ENCODE peak calls at places on chromosomes 6 and 20, in six cellular contexts. One of them, this sample, is unnamed.

GRCh38 chr6:79713701-79714322 is 82.7 kb downstream of the SH3BGRL2 start:
- DNase-seq in SK-N-SH: peak
- DNase-seq in GM12878: no peak
- DNase-seq in H1: no peak
- DNase-seq in HCT116: peak
- DNase-seq in HepG2: peak
- DNase-seq in this sample: peak

GRCh38 chr6:36028887-36029324 is 1.3 kb downstream of the MAPK14 start:
- DNase-seq in SK-N-SH: peak
- DNase-seq in GM12878: no peak
- DNase-seq in H1: no peak
- DNase-seq in HCT116: no peak
- DNase-seq in HepG2: peak
- DNase-seq in this sample: no peak

GRCh38 chr6:18266524-18266908 is 2.2 kb upstream of the DEK start:
- DNase-seq in SK-N-SH: no peak
- DNase-seq in GM12878: no peak
- DNase-seq in H1: no peak
- DNase-seq in HCT116: no peak
- DNase-seq in HepG2: no peak
- DNase-seq in this sample: no peak

GRCh38 chr6:162055365-162055764 is 672.2 kb downstream of the PRKN start:
- DNase-seq in SK-N-SH: no peak
- DNase-seq in GM12878: no peak
- DNase-seq in H1: no peak
- DNase-seq in HCT116: no peak
- DNase-seq in HepG2: no peak
- DNase-seq in this sample: no peak

GRCh38 chr20:20064303-20064702 is 12.0 kb downstream of the CFAP61 start:
- DNase-seq in SK-N-SH: no peak
- DNase-seq in GM12878: no peak
- DNase-seq in H1: no peak
- DNase-seq in HCT116: no peak
- DNase-seq in HepG2: peak
- DNase-seq in this sample: no peak

GRCh38 chr6:117444600-117444999 is 18.9 kb upstream of the ROS1 start:
- DNase-seq in SK-N-SH: no peak
- DNase-seq in GM12878: no peak
- DNase-seq in H1: no peak
- DNase-seq in HCT116: no peak
- DNase-seq in HepG2: no peak
- DNase-seq in this sample: no peak

GRCh38 chr6:26493258-26493657 is 6.8 kb upstream of the BTN1A1 start:
- DNase-seq in SK-N-SH: no peak
- DNase-seq in GM12878: no peak
- DNase-seq in H1: no peak
- DNase-seq in HCT116: no peak
- DNase-seq in HepG2: peak
- DNase-seq in this sample: no peak

GRCh38 chr6:7671581-7671980 is 54.3 kb upstream of the BMP6 start:
- DNase-seq in SK-N-SH: no peak
- DNase-seq in GM12878: no peak
- DNase-seq in H1: no peak
- DNase-seq in HCT116: no peak
- DNase-seq in HepG2: no peak
- DNase-seq in this sample: no peak

GRCh38 chr6:167827062-167827587 is 414 bp downstream of the AFDN start:
- DNase-seq in SK-N-SH: peak
- DNase-seq in GM12878: no peak
- DNase-seq in H1: no peak
- DNase-seq in HCT116: no peak
- DNase-seq in HepG2: no peak
- DNase-seq in this sample: no peak

GRCh38 chr6:77092971-77093370 is 370.3 kb downstream of the HTR1B start:
- DNase-seq in SK-N-SH: no peak
- DNase-seq in GM12878: no peak
- DNase-seq in H1: no peak
- DNase-seq in HCT116: no peak
- DNase-seq in HepG2: no peak
- DNase-seq in this sample: no peak

GRCh38 chr6:149128489-149129145 is 188.9 kb upstream of the TAB2 start:
- DNase-seq in SK-N-SH: no peak
- DNase-seq in GM12878: no peak
- DNase-seq in H1: no peak
- DNase-seq in HCT116: no peak
- DNase-seq in HepG2: no peak
- DNase-seq in this sample: no peak

GRCh38 chr20:24816431-24816830 is 132.6 kb upstream of the CST7 start:
- DNase-seq in SK-N-SH: no peak
- DNase-seq in GM12878: no peak
- DNase-seq in H1: no peak
- DNase-seq in HCT116: no peak
- DNase-seq in HepG2: no peak
- DNase-seq in this sample: no peak

GRCh38 chr6:4426916-4427315 is 291.5 kb upstream of the ECI2 start:
- DNase-seq in SK-N-SH: no peak
- DNase-seq in GM12878: no peak
- DNase-seq in H1: no peak
- DNase-seq in HCT116: no peak
- DNase-seq in HepG2: no peak
- DNase-seq in this sample: no peak

GRCh38 chr6:137846772-137847313 is 20.2 kb upstream of the TNFAIP3 start:
- DNase-seq in SK-N-SH: no peak
- DNase-seq in GM12878: no peak
- DNase-seq in H1: no peak
- DNase-seq in HCT116: no peak
- DNase-seq in HepG2: no peak
- DNase-seq in this sample: no peak

GRCh38 chr20:37165031-37165430 is 14.1 kb upstream of the RPN2 start:
- DNase-seq in SK-N-SH: no peak
- DNase-seq in GM12878: no peak
- DNase-seq in H1: no peak
- DNase-seq in HCT116: no peak
- DNase-seq in HepG2: no peak
- DNase-seq in this sample: no peak

GRCh38 chr6:37204014-37204751 is 34.2 kb downstream of the PIM1 start:
- DNase-seq in SK-N-SH: no peak
- DNase-seq in GM12878: no peak
- DNase-seq in H1: no peak
- DNase-seq in HCT116: no peak
- DNase-seq in HepG2: peak
- DNase-seq in this sample: no peak

GRCh38 chr20:17568972-17569471 is 853 bp upstream of the DSTN start:
- DNase-seq in SK-N-SH: peak
- DNase-seq in GM12878: no peak
- DNase-seq in H1: peak
- DNase-seq in HCT116: peak
- DNase-seq in HepG2: peak
- DNase-seq in this sample: peak

GRCh38 chr6:36493859-36494258 is 51.1 kb downstream of the KCTD20 start:
- DNase-seq in SK-N-SH: no peak
- DNase-seq in GM12878: no peak
- DNase-seq in H1: no peak
- DNase-seq in HCT116: no peak
- DNase-seq in HepG2: peak
- DNase-seq in this sample: no peak

GRCh38 chr6:47722178-47722577 is 23.8 kb downstream of the ADGRF4 start:
- DNase-seq in SK-N-SH: no peak
- DNase-seq in GM12878: peak
- DNase-seq in H1: no peak
- DNase-seq in HCT116: no peak
- DNase-seq in HepG2: no peak
- DNase-seq in this sample: no peak

GRCh38 chr6:63565727-63566625 is 6.3 kb upstream of the LOC128125822 start:
- DNase-seq in SK-N-SH: no peak
- DNase-seq in GM12878: no peak
- DNase-seq in H1: no peak
- DNase-seq in HCT116: no peak
- DNase-seq in HepG2: no peak
- DNase-seq in this sample: no peak

GRCh38 chr6:111994791-111995190 is 59.1 kb upstream of the CCN6 start:
- DNase-seq in SK-N-SH: no peak
- DNase-seq in GM12878: no peak
- DNase-seq in H1: no peak
- DNase-seq in HCT116: no peak
- DNase-seq in HepG2: no peak
- DNase-seq in this sample: no peak

GRCh38 chr20:50348118-50348517 is 157.5 kb downstream of the CEBPB start:
- DNase-seq in SK-N-SH: no peak
- DNase-seq in GM12878: no peak
- DNase-seq in H1: no peak
- DNase-seq in HCT116: no peak
- DNase-seq in HepG2: no peak
- DNase-seq in this sample: no peak

GRCh38 chr6:70474751-70475150 is 61.4 kb downstream of the FAM135A start:
- DNase-seq in SK-N-SH: no peak
- DNase-seq in GM12878: no peak
- DNase-seq in H1: peak
- DNase-seq in HCT116: no peak
- DNase-seq in HepG2: peak
- DNase-seq in this sample: peak

GRCh38 chr20:53930651-53931504 is 139.5 kb downstream of the BCAS1 start:
- DNase-seq in SK-N-SH: no peak
- DNase-seq in GM12878: no peak
- DNase-seq in H1: no peak
- DNase-seq in HCT116: no peak
- DNase-seq in HepG2: no peak
- DNase-seq in this sample: no peak

GRCh38 chr6:169999367-169999766 is 247.9 kb downstream of the ERMARD start:
- DNase-seq in SK-N-SH: no peak
- DNase-seq in GM12878: no peak
- DNase-seq in H1: no peak
- DNase-seq in HCT116: no peak
- DNase-seq in HepG2: no peak
- DNase-seq in this sample: no peak

GRCh38 chr20:62900052-62900691 is 26.1 kb downstream of the DIDO1 start:
- DNase-seq in SK-N-SH: peak
- DNase-seq in GM12878: no peak
- DNase-seq in H1: peak
- DNase-seq in HCT116: peak
- DNase-seq in HepG2: peak
- DNase-seq in this sample: peak

GRCh38 chr6:136092897-136093296 is 157.2 kb downstream of the MTFR2 start:
- DNase-seq in SK-N-SH: no peak
- DNase-seq in GM12878: no peak
- DNase-seq in H1: no peak
- DNase-seq in HCT116: no peak
- DNase-seq in HepG2: no peak
- DNase-seq in this sample: no peak

GRCh38 chr6:31272856-31273626 is 1.1 kb upstream of the HLA-C start:
- DNase-seq in SK-N-SH: no peak
- DNase-seq in GM12878: no peak
- DNase-seq in H1: no peak
- DNase-seq in HCT116: no peak
- DNase-seq in HepG2: no peak
- DNase-seq in this sample: no peak

DNA sequence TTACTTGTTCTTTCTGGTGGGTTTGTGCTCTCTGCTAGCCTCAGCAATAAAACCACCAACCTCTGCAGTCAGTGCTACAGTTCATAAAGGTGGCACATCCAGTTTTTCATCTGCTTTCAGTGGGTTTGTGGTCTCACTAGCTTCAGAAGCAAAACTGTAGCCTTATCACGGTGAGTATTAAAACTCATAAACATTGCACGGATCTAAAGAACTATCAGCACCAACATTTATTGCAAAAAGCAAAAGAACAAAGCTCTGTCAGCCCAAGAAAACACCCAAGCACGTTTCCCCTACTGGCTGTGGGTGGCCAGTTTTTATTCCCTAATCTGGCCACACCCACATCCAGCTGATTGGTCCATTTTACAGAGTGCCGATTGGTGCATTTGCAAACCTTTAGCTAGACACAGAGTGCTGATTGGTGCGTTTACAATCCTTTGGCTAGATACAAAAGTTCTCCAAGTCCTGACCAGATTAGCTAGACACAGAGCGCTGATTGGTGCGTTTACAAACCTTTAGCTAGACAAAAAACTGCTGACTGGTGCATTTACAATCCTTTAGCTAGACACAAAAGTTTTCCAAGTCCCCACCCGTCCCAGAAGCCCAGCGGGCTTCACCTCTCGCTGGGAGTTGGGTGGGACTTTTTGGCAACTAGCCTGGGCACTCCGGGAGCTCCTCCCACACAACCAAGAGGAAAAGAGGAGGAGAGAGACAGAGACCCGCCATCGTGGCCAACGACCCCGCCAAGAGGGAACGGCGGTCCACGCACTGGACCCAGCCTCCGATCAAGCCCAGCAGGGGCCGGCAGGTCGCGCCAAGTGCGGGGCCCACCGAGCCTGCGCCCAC is 3.3 kb upstream of the TMEM14C start:
- DNase-seq in SK-N-SH: peak
- DNase-seq in GM12878: no peak
- DNase-seq in H1: no peak
- DNase-seq in HCT116: no peak
- DNase-seq in HepG2: peak
- DNase-seq in this sample: no peak
- TF ChIP-seq YY1 in SK-N-SH: no peak
- TF ChIP-seq YY1 in GM12878: no peak
- TF ChIP-seq YY1 in H1: no peak
- TF ChIP-seq YY1 in HCT116: no peak
- TF ChIP-seq YY1 in HepG2: no peak
- TF ChIP-seq YY1 in this sample: no peak

GRCh38 chr20:55390791-55391190 is 614.5 kb downstream of the CBLN4 start:
- DNase-seq in SK-N-SH: no peak
- DNase-seq in GM12878: no peak
- DNase-seq in H1: no peak
- DNase-seq in HCT116: no peak
- DNase-seq in HepG2: no peak
- DNase-seq in this sample: no peak
- H3K4me3 ChIP-seq in SK-N-SH: no peak
- H3K4me3 ChIP-seq in GM12878: no peak
- H3K4me3 ChIP-seq in H1: no peak
- H3K4me3 ChIP-seq in HCT116: no peak
- H3K4me3 ChIP-seq in HepG2: no peak
- H3K4me3 ChIP-seq in this sample: no peak

GRCh38 chr6:130046711-130047439 is 28.5 kb downstream of the L3MBTL3 start:
- DNase-seq in SK-N-SH: no peak
- DNase-seq in GM12878: no peak
- DNase-seq in H1: no peak
- DNase-seq in HCT116: no peak
- DNase-seq in HepG2: no peak
- DNase-seq in this sample: no peak
- TF ChIP-seq YY1 in SK-N-SH: no peak
- TF ChIP-seq YY1 in GM12878: no peak
- TF ChIP-seq YY1 in H1: no peak
- TF ChIP-seq YY1 in HCT116: no peak
- TF ChIP-seq YY1 in HepG2: no peak
- TF ChIP-seq YY1 in this sample: no peak

DNA sequence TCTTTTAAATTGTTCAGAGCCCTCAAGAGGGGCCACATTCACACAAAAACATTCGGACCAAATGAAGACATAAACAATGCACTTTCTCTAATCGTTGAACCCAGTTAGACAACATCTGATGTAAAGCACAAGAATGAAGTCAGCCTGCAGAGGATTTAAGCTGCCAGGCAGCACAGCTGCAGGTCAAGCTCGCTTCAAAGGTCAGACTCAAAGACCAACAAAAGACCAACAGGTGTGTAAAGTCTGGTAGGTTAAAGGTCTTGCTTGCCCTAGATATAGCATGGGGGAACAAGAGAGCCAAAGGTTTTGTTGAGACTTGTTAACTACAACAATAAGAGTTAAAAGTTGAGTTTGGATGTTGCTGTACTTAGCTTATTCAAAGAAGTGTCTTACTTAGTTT is 26.7 kb upstream of the MYLIP start:
- DNase-seq in SK-N-SH: no peak
- DNase-seq in GM12878: no peak
- DNase-seq in H1: no peak
- DNase-seq in HCT116: no peak
- DNase-seq in HepG2: no peak
- DNase-seq in this sample: no peak
- H3K4me3 ChIP-seq in SK-N-SH: no peak
- H3K4me3 ChIP-seq in GM12878: no peak
- H3K4me3 ChIP-seq in H1: no peak
- H3K4me3 ChIP-seq in HCT116: no peak
- H3K4me3 ChIP-seq in HepG2: no peak
- H3K4me3 ChIP-seq in this sample: no peak

This sample was measured in NT2/D1.